ENCODE peak calls at places on chromosomes 1 and 21, in four cellular contexts. W is psoas muscle, G is cardiac muscle cell, H is Caco-2. S is an unnamed sample.

GRCh38 chr1:198523183-198523942 is 17.1 kb downstream of the ATP6V1G3 start:
- DNase-seq in G (no peak), H (no peak), W (no peak), S (no peak)

GRCh38 chr1:111406325-111406768 is 21.2 kb downstream of the OVGP1 start:
- DNase-seq in G (no peak), W (no peak), H (no peak), S (peak; percentile 32)

GRCh38 chr1:185244015-185244747 is 72.9 kb downstream of the IVNS1ABP start:
- DNase-seq in W (no peak), H (no peak), G (no peak), S (no peak)

GRCh38 chr1:224774378-224774777 is 155.1 kb upstream of the DNAH14 start:
- DNase-seq in G (no peak), H (no peak), W (no peak), S (no peak)

GRCh38 chr1:199007423-199007822 is 368.6 kb downstream of the PTPRC start:
- DNase-seq in H (no peak), G (no peak), W (no peak), S (no peak)

GRCh38 chr1:209755926-209756607 is at the start of gene TRAF3IP3:
- DNase-seq in G (no peak), H (no peak), W (no peak), S (peak; percentile 64)

GRCh38 chr21:37571442-37571841 is 204.9 kb downstream of the DYRK1A start:
- DNase-seq in W (no peak), G (no peak), H (no peak), S (no peak)

GRCh38 chr1:18109756-18110597 is 2.4 kb downstream of the IGSF21 start:
- DNase-seq in H (peak; percentile 6), G (peak; percentile 36), W (peak; percentile 62), S (no peak)

GRCh38 chr21:17742181-17742580 is 77.0 kb downstream of the C21orf91 start:
- DNase-seq in H (peak; percentile 40), W (no peak), G (no peak), S (no peak)

GRCh38 chr1:3501856-3502665 is 47.6 kb downstream of the ARHGEF16 start:
- DNase-seq in G (peak; percentile 93), W (peak; percentile 82), H (peak; percentile 63), S (no peak)

GRCh38 chr1:100631015-100631521 is 88.5 kb upstream of the VCAM1 start:
- DNase-seq in H (no peak), W (no peak), G (no peak), S (no peak)

GRCh38 chr1:203461717-203462116 is 13.9 kb upstream of the PRELP start:
- DNase-seq in H (no peak), W (no peak), G (no peak), S (no peak)

GRCh38 chr1:91622586-91622985 is 121.9 kb downstream of the CDC7 start:
- DNase-seq in W (peak; percentile 82), H (no peak), G (no peak), S (no peak)

GRCh38 chr1:186055846-186056245 is 319.2 kb downstream of the TPR start:
- DNase-seq in W (no peak), G (no peak), H (no peak), S (no peak)

GRCh38 chr21:44348861-44349260 is 4.6 kb upstream of the TRPM2 start:
- DNase-seq in W (no peak), G (no peak), H (no peak), S (no peak)

GRCh38 chr1:26553942-26554682 is 24.6 kb downstream of the RPS6KA1 start:
- DNase-seq in G (no peak), H (no peak), W (no peak), S (no peak)

GRCh38 chr1:50110656-50111055 is 1.9 kb downstream of the ELAVL4 start:
- DNase-seq in G (no peak), H (no peak), W (no peak), S (no peak)

GRCh38 chr1:37476460-37477197 is 2.2 kb downstream of the ZC3H12A start:
- DNase-seq in W (peak; percentile 88), G (no peak), H (no peak), S (no peak)

GRCh38 chr1:161021959-161022332 is 994 bp upstream of the F11R start:
- DNase-seq in W (no peak), H (no peak), G (no peak), S (no peak)

GRCh38 chr1:5975133-5975880 is 16.9 kb downstream of the NPHP4 start:
- DNase-seq in H (peak; percentile 40), W (peak; percentile 63), G (peak; percentile 57), S (peak; percentile 32)

GRCh38 chr1:116950497-116951174 is 40.9 kb downstream of the PTGFRN start:
- DNase-seq in W (no peak), G (no peak), H (no peak), S (no peak)

GRCh38 chr1:54160351-54160750 is 7.6 kb upstream of the CDCP2 start:
- DNase-seq in G (no peak), W (no peak), H (no peak), S (no peak)

GRCh38 chr1:204580862-204581261 is 64.7 kb downstream of the MDM4 start:
- DNase-seq in G (no peak), H (no peak), W (no peak), S (no peak)

GRCh38 chr21:16196521-16197208 is 466.9 kb downstream of the USP25 start:
- DNase-seq in G (no peak), H (no peak), W (no peak), S (no peak)

GRCh38 chr1:5405263-5405662 is 587.0 kb downstream of the NPHP4 start:
- DNase-seq in W (no peak), H (no peak), G (no peak), S (no peak)

GRCh38 chr1:101905298-101905794 is 91.4 kb downstream of the OLFM3 start:
- DNase-seq in H (no peak), W (no peak), G (no peak), S (no peak)

GRCh38 chr1:152141971-152142584 is 16.9 kb downstream of the RPTN start:
- DNase-seq in H (peak; percentile 70), W (no peak), G (no peak), S (no peak)

GRCh38 chr1:117821782-117822447 is 107.5 kb downstream of the GDAP2 start:
- DNase-seq in G (no peak), H (no peak), W (no peak), S (no peak)

GRCh38 chr1:115067460-115067859 is 21.8 kb downstream of the TSPAN2 start:
- DNase-seq in G (no peak), W (no peak), H (no peak), S (no peak)

GRCh38 chr1:230696722-230697432 is 17.0 kb downstream of the AGT start:
- DNase-seq in W (no peak), G (no peak), H (no peak), S (no peak)

GRCh38 chr1:150887018-150887417 is at the start of gene CTXND2:
- DNase-seq in W (no peak), H (no peak), G (peak; percentile 8), S (no peak)

GRCh38 chr1:65146908-65147423 is 1.0 kb upstream of the AK4 start:
- DNase-seq in G (no peak), H (no peak), W (no peak), S (no peak)

DNA sequence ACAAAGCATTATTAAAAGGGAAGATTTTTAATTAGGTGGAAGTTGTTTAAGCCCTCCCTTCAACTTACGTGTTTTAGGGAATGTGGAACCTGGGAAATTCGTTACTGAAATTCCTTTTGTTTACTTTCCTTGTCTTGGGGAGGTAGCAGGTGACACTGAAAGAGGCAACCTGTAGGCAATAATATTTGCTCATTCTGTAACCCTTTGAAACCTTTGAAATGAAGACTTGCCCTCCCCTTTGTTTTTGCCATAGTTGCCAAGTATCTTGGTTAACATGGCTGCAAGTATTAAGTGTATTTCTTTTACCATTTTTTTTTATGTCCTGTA is 1.7 kb downstream of the MRPS6 start:
- DNase-seq in H (no peak), W (no peak), G (no peak), S (no peak)
- H3K4me3 ChIP-seq in H (peak overlapping the region; percentile 86), W (peak overlapping the region; percentile 83), G (peak overlapping the region; percentile 77), S (peak overlapping the region; percentile 70)

DNA sequence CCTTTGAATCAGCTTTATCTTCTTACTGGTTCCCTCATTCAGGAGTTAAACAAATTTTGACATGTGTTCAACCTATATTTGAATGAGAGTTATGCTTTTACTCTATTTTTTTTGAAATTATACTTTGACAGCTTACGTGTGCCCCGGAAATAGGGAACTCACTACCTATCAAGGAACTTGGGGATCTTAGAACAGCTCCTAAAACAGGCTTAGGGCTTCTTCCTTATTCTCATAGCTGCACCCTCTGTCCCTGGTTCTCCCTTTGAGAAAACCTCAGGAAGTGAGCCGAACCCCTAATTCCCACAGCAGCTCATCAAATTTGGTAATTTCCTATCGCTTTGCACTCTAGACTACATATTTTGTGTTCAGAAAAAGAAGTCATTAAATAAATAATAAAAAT is 81.2 kb upstream of the RUNX3 start:
- DNase-seq in W (no peak), G (no peak), H (no peak), S (no peak)
- H3K4me1 ChIP-seq in W (no peaks in the 10 kb centered on the region), G (peaks cover 5% of the 10 kb centered on the region), H (no peaks in the 10 kb centered on the region), S (peaks cover 64% of the 10 kb centered on the region)

GRCh38 chr1:21622466-21623315 is 46.5 kb downstream of the RAP1GAP start:
- DNase-seq in H (peak; percentile 77), G (peak; percentile 86), W (no peak), S (peak; percentile 21)
- H3K4me3 ChIP-seq in H (peak overlapping the region; percentile 34), G (peak overlapping the region; percentile 26), W (no peak overlapping the region), S (no peak overlapping the region)

DNA sequence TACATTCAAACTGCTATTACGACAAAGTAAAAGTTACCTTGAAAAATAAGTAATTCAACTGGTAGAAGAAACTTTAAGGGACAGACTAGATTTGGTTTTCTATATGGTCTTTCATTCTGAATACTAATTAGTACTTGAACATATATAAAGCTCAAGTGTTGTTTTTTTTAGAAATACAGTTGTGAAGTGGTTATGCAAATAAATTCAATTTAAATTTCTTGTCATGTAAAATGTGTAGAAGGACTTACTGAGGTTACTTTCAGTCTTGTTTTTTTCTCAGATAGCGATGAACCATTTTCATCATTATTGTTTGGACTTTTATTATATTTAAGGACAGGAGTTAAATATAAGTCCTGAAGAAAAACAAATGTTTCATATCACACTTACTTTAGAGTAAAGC is 24.4 kb downstream of the HS2ST1 start:
- DNase-seq in W (no peak), G (no peak), H (no peak), S (no peak)
- H3K4me1 ChIP-seq in W (peaks cover 5% of the 10 kb centered on the region), G (peaks cover 21% of the 10 kb centered on the region), H (peaks cover 24% of the 10 kb centered on the region), S (peaks cover 2% of the 10 kb centered on the region)

GRCh38 chr1:45016090-45016697 is 4.1 kb downstream of the UROD start:
- DNase-seq in H (no peak), G (no peak), W (no peak), S (no peak)

GRCh38 chr1:45013551-45014209 is 1.6 kb downstream of the UROD start:
- DNase-seq in H (no peak), W (no peak), G (no peak), S (no peak)

GRCh38 chr1:45015683-45016082 is 3.6 kb downstream of the UROD start:
- DNase-seq in H (no peak), G (no peak), W (no peak), S (no peak)

GRCh38 chr1:45012639-45013278 is 705 bp downstream of the UROD start:
- DNase-seq in W (peak; percentile 88), G (peak; percentile 76), H (peak; percentile 20), S (no peak)

DNA sequence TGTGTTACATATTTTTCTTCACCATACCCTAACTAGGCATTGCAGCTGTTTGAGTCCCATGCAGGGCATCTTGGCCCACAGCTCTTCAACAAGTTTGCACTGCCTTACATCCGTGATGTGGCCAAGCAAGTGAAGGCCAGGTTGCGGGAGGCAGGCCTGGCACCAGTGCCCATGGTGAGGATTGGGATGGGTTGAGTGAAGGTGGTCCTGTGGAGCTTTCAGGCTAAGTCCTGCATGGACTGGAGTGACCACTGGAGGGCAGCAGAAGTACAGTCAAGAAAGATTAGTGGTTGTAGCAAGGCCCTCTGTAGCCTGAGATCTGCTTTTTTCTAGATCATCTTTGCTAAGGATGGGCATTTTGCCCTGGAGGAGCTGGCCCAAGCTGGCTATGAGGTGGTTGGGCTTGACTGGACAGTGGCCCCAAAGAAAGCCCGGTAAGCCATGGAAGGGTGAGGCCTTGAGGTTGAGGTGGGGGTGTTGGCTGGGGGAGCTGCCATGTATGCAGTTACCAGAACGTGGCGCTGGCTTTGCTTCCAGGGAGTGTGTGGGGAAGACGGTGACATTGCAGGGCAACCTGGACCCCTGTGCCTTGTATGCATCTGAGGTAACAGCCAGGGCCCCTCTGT is 2.5 kb downstream of the UROD start:
- DNase-seq in G (peak; percentile 79), H (peak; percentile 76), W (peak; percentile 85), S (peak; percentile 85)
- H3K4me3 ChIP-seq in G (no peak overlapping the region), H (no peak overlapping the region), W (no peak overlapping the region), S (no peak overlapping the region)

S was measured in CD8-positive, alpha-beta T cell.